ENCODE peak calls at places on chromosome 19, in seven cellular contexts. S is cardiac muscle cell, I is progenitor cell of endocrine pancreas, Q is adrenal gland, K is T-cell, E is pancreas, D is AML-193. F is an unnamed sample.

GRCh38 chr19:15116856-15117255 is 9.7 kb downstream of the SYDE1 start:
- DNase-seq in Q (no peak), D (no peak), S (no peak), I (no peak), E (no peak), K (no peak), F (no peak)

GRCh38 chr19:5613466-5613865 is 9.1 kb downstream of the SAFB2 start:
- DNase-seq in K (no peak), E (no peak), D (no peak), Q (no peak), I (no peak), S (no peak), F (no peak)

GRCh38 chr19:13047374-13047773 is 52.1 kb downstream of the NFIX start:
- DNase-seq in S (no peak), E (no peak), D (no peak), Q (no peak), K (no peak), I (no peak), F (no peak)

GRCh38 chr19:38617764-38618589 is at the start of gene MAP4K1:
- DNase-seq in S (no peak), K (peak), D (peak), E (peak), Q (peak), I (no peak), F (peak)

GRCh38 chr19:46625731-46626130 is 842 bp upstream of the PTGIR start:
- DNase-seq in E (no peak), K (no peak), D (no peak), Q (no peak), I (no peak), S (no peak), F (no peak)

GRCh38 chr19:2612619-2613249 is 89.8 kb downstream of the GNG7 start:
- DNase-seq in I (no peak), S (no peak), D (no peak), E (no peak), Q (no peak), K (no peak), F (no peak)

GRCh38 chr19:51354103-51354741 is 12.0 kb downstream of the ETFB start:
- DNase-seq in I (no peak), K (no peak), E (no peak), S (no peak), Q (no peak), D (no peak), F (no peak)

GRCh38 chr19:1568320-1569019 is at the start of gene MEX3D:
- DNase-seq in Q (peak), K (peak), I (peak), E (peak), D (peak), S (peak), F (peak)

GRCh38 chr19:46297700-46298476 is 1.0 kb downstream of the HIF3A start:
- DNase-seq in Q (peak), S (no peak), D (no peak), K (no peak), E (no peak), I (no peak), F (no peak)

GRCh38 chr19:13881692-13882418 is 4.9 kb downstream of the NANOS3 start:
- DNase-seq in S (no peak), D (no peak), I (no peak), E (no peak), K (no peak), Q (no peak), F (no peak)

GRCh38 chr19:51407631-51408131 is 9.8 kb downstream of the SIGLEC10 start:
- DNase-seq in K (peak), E (no peak), I (no peak), S (peak), D (peak), Q (peak), F (peak)

GRCh38 chr19:2982983-2983350 is 5.6 kb downstream of the TLE6 start:
- DNase-seq in D (no peak), S (peak), E (peak), I (no peak), K (no peak), Q (peak), F (peak)

GRCh38 chr19:33245948-33246728 is 20.5 kb upstream of the SLC7A10 start:
- DNase-seq in I (no peak), E (no peak), K (no peak), D (no peak), S (no peak), Q (no peak), F (no peak)

GRCh38 chr19:33227242-33227650 is 1.6 kb upstream of the SLC7A10 start:
- DNase-seq in E (no peak), K (no peak), S (no peak), D (no peak), Q (no peak), I (no peak), F (no peak)

GRCh38 chr19:35266149-35266903 is 2.4 kb upstream of the USF2 start:
- DNase-seq in I (no peak), Q (peak), E (peak), K (no peak), S (no peak), D (no peak), F (peak)

GRCh38 chr19:18672606-18673337 is 10.7 kb upstream of the CRTC1 start:
- DNase-seq in Q (no peak), E (no peak), D (no peak), K (no peak), S (no peak), I (no peak), F (no peak)

GRCh38 chr19:6739390-6739883 is at the start of gene TRIP10:
- DNase-seq in Q (peak), E (peak), K (peak), I (peak), S (peak), D (peak), F (peak)

GRCh38 chr19:8251025-8251472 is 41.9 kb downstream of the CERS4 start:
- DNase-seq in D (no peak), I (no peak), E (peak), S (no peak), Q (no peak), K (no peak), F (peak)

GRCh38 chr19:55641376-55642152 is 762 bp downstream of the ZNF580 start:
- DNase-seq in I (no peak), D (no peak), Q (peak), E (no peak), K (no peak), S (peak), F (no peak)

GRCh38 chr19:49691243-49692101 is 556 bp downstream of the CPT1C start:
- DNase-seq in Q (no peak), E (peak), K (no peak), I (peak), D (no peak), S (peak), F (peak)

GRCh38 chr19:32542477-32543106 is 38.4 kb upstream of the PDCD5 start:
- DNase-seq in I (no peak), K (no peak), E (no peak), S (no peak), Q (no peak), D (no peak), F (no peak)

GRCh38 chr19:6476155-6476895 is 5.3 kb downstream of the DENND1C start:
- DNase-seq in D (no peak), E (peak), Q (peak), S (peak), K (peak), I (peak), F (peak)

GRCh38 chr19:44869728-44870470 is 21.2 kb upstream of the TOMM40 start:
- DNase-seq in S (no peak), Q (peak), K (no peak), E (peak), I (no peak), D (peak), F (no peak)

GRCh38 chr19:35074426-35075201 is 33.1 kb downstream of the HPN start:
- DNase-seq in E (no peak), Q (no peak), I (no peak), S (no peak), D (no peak), K (no peak), F (no peak)

GRCh38 chr19:44072543-44073401 is 813 bp downstream of the ZNF284 start:
- DNase-seq in K (no peak), Q (no peak), S (no peak), D (no peak), I (no peak), E (no peak), F (peak)

GRCh38 chr19:7999376-7999775 is 6.1 kb downstream of the ELAVL1 start:
- DNase-seq in S (no peak), K (no peak), E (no peak), D (no peak), Q (no peak), I (no peak), F (no peak)

GRCh38 chr19:47225746-47226425 is 5.1 kb downstream of the BBC3 start:
- DNase-seq in E (peak), I (peak), K (peak), Q (peak), D (peak), S (peak), F (peak)

GRCh38 chr19:35462476-35462953 is 14.5 kb downstream of the FFAR2 start:
- DNase-seq in E (no peak), D (peak), S (no peak), K (peak), Q (no peak), I (no peak), F (no peak)

F was measured in D341Med.